ENCODE peak calls at places on chromosomes 5 and 9, in seven cellular contexts. A is SJCRH30, H is aorta, N is body of pancreas, R is tibial artery, J is MM.1S, P is cardiac muscle cell. K is an unnamed sample. For H3K4me1, the result is how much of the 10 kb centered on the place peaks cover.

GRCh38 chr5:65695896-65696295 is 26.0 kb downstream of the SGTB start:
- DNase-seq in H (no peak), J (no peak), R (no peak), A (no peak), N (no peak), P (no peak), K (no peak)

GRCh38 chr9:120680161-120680560 is 34.1 kb downstream of the MEGF9 start:
- DNase-seq in J (no peak), P (no peak), R (no peak), H (no peak), A (no peak), N (no peak), K (no peak)

GRCh38 chr5:75412111-75412990 is 75.3 kb downstream of the HMGCR start:
- DNase-seq in N (no peak), R (no peak), P (no peak), A (no peak), J (no peak), H (no peak), K (no peak)

GRCh38 chr5:130102995-130103394 is 198.7 kb downstream of the CHSY3 start:
- DNase-seq in P (no peak), R (no peak), H (no peak), N (no peak), A (no peak), J (peak), K (no peak)

GRCh38 chr5:77168187-77168883 is 42.1 kb upstream of the PDE8B start:
- DNase-seq in N (peak), R (peak), J (no peak), P (no peak), A (peak), H (peak), K (no peak)

GRCh38 chr5:14008819-14009311 is 64.4 kb upstream of the DNAH5 start:
- DNase-seq in J (no peak), R (no peak), N (peak), P (no peak), H (no peak), A (no peak), K (no peak)

GRCh38 chr5:40995816-40996586 is 75.1 kb downstream of the MROH2B start:
- DNase-seq in N (no peak), P (no peak), A (no peak), J (no peak), H (no peak), R (no peak), K (no peak)

GRCh38 chr9:133476531-133476930 is 2.4 kb downstream of the SLC2A6 start:
- DNase-seq in J (no peak), A (no peak), P (no peak), H (no peak), R (no peak), N (no peak), K (no peak)

GRCh38 chr9:128144239-128145181 is 4.7 kb upstream of the LCN2 start:
- DNase-seq in J (no peak), P (no peak), N (no peak), H (peak), R (no peak), A (no peak), K (no peak)

GRCh38 chr9:93575706-93576295 is 583 bp upstream of the PHF2 start:
- DNase-seq in A (peak), P (peak), R (peak), J (peak), H (peak), N (peak), K (peak)

GRCh38 chr9:121844090-121844489 is 192.7 kb downstream of the DAB2IP start:
- DNase-seq in N (no peak), H (no peak), R (no peak), J (no peak), A (no peak), P (no peak), K (no peak)

DNA sequence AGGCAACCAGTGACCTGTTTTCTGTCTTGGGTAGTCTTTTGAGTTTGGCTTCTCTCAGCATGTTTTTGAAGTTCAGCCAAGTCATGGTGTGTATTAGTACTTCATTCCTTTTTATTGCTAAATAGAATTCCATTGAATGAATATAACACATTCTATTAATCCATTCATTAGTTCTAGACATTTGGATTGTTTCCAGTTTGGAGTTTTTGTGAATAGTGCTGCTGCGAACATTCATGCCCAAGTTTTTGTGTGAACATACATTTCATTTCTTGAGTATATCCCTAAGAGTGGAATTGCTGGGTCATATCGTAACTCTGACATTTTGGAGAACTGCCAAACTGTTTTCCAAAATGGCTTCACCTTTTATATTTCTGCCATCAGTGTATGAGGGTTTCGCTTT is 2.6 kb downstream of the ZNF346 start:
- DNase-seq in N (no peak), J (no peak), P (no peak), R (no peak), A (no peak), H (no peak), K (no peak)
- H3K4me3 ChIP-seq in N (no peak), J (no peak), P (no peak), R (no peak), A (no peak), H (no peak), K (no peak)

GRCh38 chr9:68455436-68455835 is 85.2 kb downstream of the TMEM252 start:
- DNase-seq in R (no peak), A (no peak), H (no peak), P (no peak), N (no peak), J (no peak), K (no peak)

GRCh38 chr9:68454579-68455334 is 85.9 kb downstream of the TMEM252 start:
- DNase-seq in N (no peak), H (no peak), R (no peak), P (no peak), A (no peak), J (no peak), K (no peak)

GRCh38 chr9:68458918-68459317 is 81.8 kb downstream of the TMEM252 start:
- DNase-seq in P (no peak), N (no peak), J (no peak), R (no peak), H (no peak), A (no peak), K (no peak)

GRCh38 chr9:68462004-68462775 is 78.5 kb downstream of the TMEM252 start:
- DNase-seq in A (no peak), P (no peak), R (no peak), H (no peak), N (no peak), J (no peak), K (no peak)

DNA sequence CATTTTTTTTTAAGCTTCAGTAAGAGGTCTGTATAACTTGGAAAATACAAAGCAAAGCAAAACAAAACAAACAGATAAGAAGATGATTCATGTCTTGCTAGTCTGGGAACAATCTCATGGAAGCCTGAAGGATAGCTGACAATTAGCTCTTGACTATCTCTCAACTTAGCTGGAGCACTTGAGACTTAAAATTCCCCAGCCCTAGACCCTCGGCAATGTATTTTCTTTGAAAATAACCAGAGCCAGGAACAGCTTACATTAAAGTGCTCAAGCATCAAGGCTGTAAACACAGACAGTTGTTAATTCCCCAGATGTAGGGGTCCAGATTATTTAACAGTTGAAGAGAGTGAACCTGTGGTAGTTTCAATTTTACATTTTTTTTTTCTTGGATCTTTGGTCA is 82.9 kb downstream of the TMEM252 start:
- DNase-seq in P (peak), H (no peak), N (no peak), A (no peak), R (no peak), J (no peak), K (no peak)
- H3K4me1 ChIP-seq in P (half or more), H (under half), N (under half), A (under half), R (under half), J (under half), K (under half)

DNA sequence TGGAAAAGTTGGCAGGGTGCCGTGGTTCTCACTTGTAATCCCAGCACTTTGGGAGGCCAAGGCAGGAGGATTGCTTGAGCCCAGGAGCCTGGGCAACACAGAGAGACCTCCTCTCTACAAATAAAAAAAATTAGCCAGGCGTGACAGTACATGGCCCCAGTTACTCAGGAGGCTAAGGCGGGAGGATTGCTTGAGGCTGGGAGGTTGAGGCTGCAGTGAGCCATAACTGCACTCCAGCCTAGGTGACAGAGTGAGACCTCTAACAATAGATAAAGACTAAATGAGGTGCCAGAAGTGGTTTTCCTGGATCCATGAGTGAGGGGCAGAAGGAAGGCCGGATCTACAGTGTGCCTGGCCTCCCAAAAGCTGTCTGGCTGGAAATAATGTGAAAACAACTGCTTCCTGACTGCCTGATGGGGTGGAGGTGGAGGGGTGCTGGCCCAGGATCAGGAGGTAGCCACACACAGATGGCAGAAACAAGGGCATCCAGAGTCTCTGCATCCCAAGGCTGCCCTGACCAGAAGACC is 4.1 kb downstream of the SHB start:
- DNase-seq in N (no peak), H (no peak), R (no peak), A (no peak), J (no peak), P (no peak), K (no peak)
- H3K27ac ChIP-seq in N (peak), H (no peak), R (peak), A (no peak), J (no peak), P (no peak), K (no peak)

GRCh38 chr5:95241155-95241554 is 43.7 kb downstream of the MCTP1 start:
- DNase-seq in R (no peak), A (no peak), N (no peak), P (no peak), J (no peak), H (no peak), K (no peak)
- H3K4me3 ChIP-seq in R (no peak), A (no peak), N (no peak), P (no peak), J (no peak), H (no peak), K (no peak)

DNA sequence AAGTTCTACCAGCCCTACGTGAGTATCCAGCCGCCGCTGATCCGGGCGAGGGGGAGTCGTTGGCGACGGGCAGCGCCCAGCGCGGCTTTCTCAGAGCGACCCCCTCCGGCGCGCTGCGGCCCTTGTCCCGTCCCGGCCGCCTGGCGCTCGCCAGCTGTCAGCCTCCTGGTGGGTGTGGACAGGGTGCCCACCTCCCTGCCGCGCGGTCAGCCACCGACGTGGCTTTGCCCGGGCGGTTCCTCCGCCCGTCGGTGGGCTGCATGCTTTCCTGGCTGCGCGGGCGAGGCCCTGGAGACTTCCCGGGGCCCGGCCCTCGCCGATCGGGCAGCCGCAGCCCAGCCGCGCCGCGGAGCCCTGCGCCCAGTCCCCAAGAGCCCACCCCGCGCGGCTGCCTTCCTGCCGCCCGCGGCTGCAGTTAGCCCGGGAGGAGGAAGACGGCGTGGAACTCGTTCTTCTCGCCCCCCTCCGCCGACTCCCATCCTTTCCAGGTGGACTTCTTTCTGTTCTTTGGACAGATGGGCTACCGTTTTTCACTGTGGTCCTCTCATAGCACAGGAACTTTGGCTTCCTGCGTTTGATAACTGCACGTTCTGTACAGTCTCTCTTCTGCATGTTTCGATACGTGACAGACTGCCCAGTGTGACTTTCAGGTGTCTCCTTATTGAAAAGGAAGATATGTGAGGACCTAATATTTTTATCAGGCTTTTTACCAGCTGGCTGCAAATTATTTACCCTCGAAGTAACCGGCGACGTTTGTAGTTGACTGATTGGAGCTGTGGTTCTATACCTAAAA is 550 bp downstream of the AP3S1 start:
- DNase-seq in R (no peak), N (no peak), J (peak), H (no peak), A (peak), P (peak), K (no peak)
- H3K4me1 ChIP-seq in R (under half), N (half or more), J (under half), H (under half), A (under half), P (under half), K (under half)

K was measured in naive thymus-derived CD4-positive, alpha-beta T cell.